ENCODE peak calls at places on chromosomes 16 and 17, in six cellular contexts. W is EH; O is kidney; I is stimulated activated CD4-positive, alpha-beta T cell treated with anti-CD3 and anti-CD28 coated beads, TNF-alpha, amount 100 ng/mL, for 1 hour; U is thyroid gland; P is head of caudate nucleus. E is an unnamed sample.

GRCh38 chr16:1042776-1043349 is 29.7 kb upstream of the SSTR5 start:
- DNase-seq in O (no peak), P (no peak), U (no peak), W (no peak), I (no peak), E (no peak)

GRCh38 chr17:61713035-61713434 is 122.0 kb upstream of the NACA2 start:
- DNase-seq in I (no peak), O (no peak), U (no peak), P (no peak), W (no peak), E (no peak)

GRCh38 chr16:88686062-88686438 is 257 bp downstream of the SNAI3 start:
- DNase-seq in W (no peak), P (no peak), U (peak; percentile 74), I (no peak), O (peak; percentile 84), E (no peak)

GRCh38 chr16:70713781-70714180 is 27.9 kb upstream of the MTSS2 start:
- DNase-seq in P (no peak), W (no peak), O (no peak), I (no peak), U (no peak), E (no peak)

GRCh38 chr16:11439216-11439615 is 94.0 kb downstream of the RMI2 start:
- DNase-seq in P (no peak), O (no peak), I (no peak), W (no peak), U (no peak), E (no peak)

GRCh38 chr16:8853611-8854010 is 15.2 kb downstream of the CARHSP1 start:
- DNase-seq in P (no peak), O (no peak), U (no peak), W (no peak), I (no peak), E (no peak)

GRCh38 chr17:12959441-12959840 is 58.4 kb downstream of the ELAC2 start:
- DNase-seq in O (no peak), W (peak; percentile 63), I (no peak), U (no peak), P (no peak), E (peak; percentile 88)

GRCh38 chr17:2094891-2095535 is 40.1 kb downstream of the HIC1 start:
- DNase-seq in I (no peak), U (peak; percentile 92), P (peak; percentile 33), O (peak; percentile 63), W (peak; percentile 62), E (peak; percentile 63)

GRCh38 chr16:31451681-31452351 is 7.5 kb upstream of the ARMC5 start:
- DNase-seq in O (peak; percentile 80), U (peak; percentile 74), W (peak; percentile 82), P (peak; percentile 38), I (no peak), E (peak; percentile 74)

GRCh38 chr17:76968707-76969597 is 100.7 kb downstream of the MGAT5B start:
- DNase-seq in I (peak; percentile 8), P (no peak), W (peak; percentile 7), U (peak; percentile 29), O (peak; percentile 82), E (no peak)

GRCh38 chr17:57521606-57522435 is 223.3 kb downstream of the CCDC182 start:
- DNase-seq in W (no peak), O (no peak), I (no peak), P (no peak), U (peak; percentile 33), E (no peak)

GRCh38 chr16:391885-392335 is 5.1 kb upstream of the NME4 start:
- DNase-seq in U (peak; percentile 63), O (peak; percentile 78), W (peak; percentile 74), P (peak; percentile 59), I (peak; percentile 59), E (peak; percentile 92)

GRCh38 chr17:31627960-31628359 is 231.1 kb downstream of the COPRS start:
- DNase-seq in W (peak; percentile 93), I (no peak), P (no peak), O (no peak), U (no peak), E (peak; percentile 84)

GRCh38 chr17:21160401-21160800 is 33.6 kb downstream of the DHRS7B start:
- DNase-seq in I (no peak), O (no peak), U (no peak), W (peak; percentile 61), P (no peak), E (peak; percentile 31)

GRCh38 chr16:31213877-31214704 is at the start of gene TRIM72:
- DNase-seq in W (no peak), I (no peak), P (no peak), O (no peak), U (no peak), E (no peak)

E was measured in fibroblast of mammary gland.